ENCODE peak calls at places on chromosome 7, in nine cellular contexts. M is stomach; E is GM23248; H is upper lobe of right lung; A is left ventricle myocardium inferior; W is right cardiac atrium; U is thyroid gland; G is fibroblast of lung; V is CD4-positive, alpha-beta T cell. N is an unnamed sample. For H3K9me3, the result is how much of the 10 kb centered on the place peaks cover.

GRCh38 chr7:25075459-25075858 is 49.6 kb downstream of the CYCS start:
- DNase-seq in M (no peak), E (no peak), H (no peak), A (no peak), W (no peak), U (no peak), G (no peak), V (no peak), N (no peak)

GRCh38 chr7:134527979-134528371 is 608 bp downstream of the AKR1B10 start:
- DNase-seq in M (no peak), E (peak), H (no peak), A (no peak), W (no peak), U (peak), G (peak), V (no peak), N (peak)

GRCh38 chr7:102395958-102396709 is at the start of gene PRKRIP1:
- DNase-seq in M (peak), E (peak), H (peak), A (peak), W (peak), U (peak), G (peak), V (peak), N (peak)

GRCh38 chr7:157760004-157760730 is 423.4 kb downstream of the DNAJB6 start:
- DNase-seq in M (no peak), E (no peak), H (no peak), A (no peak), W (no peak), U (no peak), G (no peak), V (no peak), N (no peak)

GRCh38 chr7:107592361-107593024 is 12.4 kb downstream of the BCAP29 start:
- DNase-seq in M (no peak), E (peak), H (no peak), A (no peak), W (no peak), U (no peak), G (peak), V (no peak), N (no peak)

GRCh38 chr7:81457858-81458522 is 311.9 kb downstream of the HGF start:
- DNase-seq in M (no peak), E (peak), H (no peak), A (no peak), W (no peak), U (no peak), G (peak), V (no peak), N (no peak)

GRCh38 chr7:141617280-141617679 is 66.1 kb downstream of the AGK start:
- DNase-seq in M (no peak), E (no peak), H (no peak), A (no peak), W (no peak), U (no peak), G (no peak), V (no peak), N (no peak)

GRCh38 chr7:2926120-2926897 is 82.2 kb upstream of the GNA12 start:
- DNase-seq in M (no peak), E (no peak), H (peak), A (peak), W (no peak), U (no peak), G (no peak), V (no peak), N (no peak)

GRCh38 chr7:240887-241421 is 48.6 kb downstream of the FAM20C start:
- DNase-seq in M (no peak), E (no peak), H (no peak), A (no peak), W (no peak), U (no peak), G (peak), V (no peak), N (no peak)

GRCh38 chr7:45574521-45575500 is 643 bp downstream of the ADCY1 start:
- DNase-seq in M (peak), E (peak), H (no peak), A (peak), W (peak), U (peak), G (peak), V (no peak), N (no peak)

GRCh38 chr7:140888087-140888486 is 36.6 kb downstream of the BRAF start:
- DNase-seq in M (no peak), E (no peak), H (no peak), A (no peak), W (no peak), U (no peak), G (no peak), V (no peak), N (no peak)

GRCh38 chr7:31603076-31603475 is 83.9 kb upstream of the PPP1R17 start:
- DNase-seq in M (no peak), E (peak), H (no peak), A (no peak), W (no peak), U (no peak), G (peak), V (no peak), N (no peak)

GRCh38 chr7:155850730-155851678 is 38.7 kb upstream of the SHH start:
- DNase-seq in M (peak), E (no peak), H (peak), A (no peak), W (no peak), U (peak), G (no peak), V (no peak), N (no peak)

GRCh38 chr7:24283559-24283899 is 461 bp upstream of the NPY start:
- DNase-seq in M (no peak), E (no peak), H (no peak), A (no peak), W (no peak), U (peak), G (peak), V (no peak), N (no peak)

GRCh38 chr7:91446819-91447218 is 182.6 kb downstream of the FZD1 start:
- DNase-seq in M (no peak), E (no peak), H (no peak), A (no peak), W (no peak), U (no peak), G (no peak), V (no peak), N (no peak)

GRCh38 chr7:22896917-22897316 is 74.3 kb upstream of the TOMM7 start:
- DNase-seq in M (no peak), E (no peak), H (no peak), A (no peak), W (no peak), U (no peak), G (no peak), V (no peak), N (no peak)

GRCh38 chr7:43332193-43332796 is 219.8 kb downstream of the HECW1 start:
- DNase-seq in M (no peak), E (no peak), H (no peak), A (no peak), W (no peak), U (no peak), G (no peak), V (no peak), N (no peak)

GRCh38 chr7:1125603-1125969 is 34.4 kb downstream of the ZFAND2A start:
- DNase-seq in M (no peak), E (no peak), H (peak), A (no peak), W (no peak), U (no peak), G (no peak), V (no peak), N (no peak)

GRCh38 chr7:131106681-131107342 is 220.9 kb upstream of the MKLN1 start:
- DNase-seq in M (peak), E (peak), H (peak), A (peak), W (peak), U (peak), G (peak), V (peak), N (peak)

GRCh38 chr7:98286701-98287485 is 5.4 kb downstream of the BRI3 start:
- DNase-seq in M (peak), E (peak), H (peak), A (no peak), W (peak), U (peak), G (no peak), V (no peak), N (no peak)

GRCh38 chr7:99393363-99394187 is 14.8 kb downstream of the PDAP1 start:
- DNase-seq in M (peak), E (peak), H (no peak), A (peak), W (peak), U (peak), G (no peak), V (no peak), N (peak)

GRCh38 chr7:110296321-110296720 is 794.6 kb upstream of the LRRN3 start:
- DNase-seq in M (no peak), E (no peak), H (no peak), A (no peak), W (no peak), U (no peak), G (no peak), V (no peak), N (no peak)

GRCh38 chr7:116809636-116810266 is 52.6 kb upstream of the CAPZA2 start:
- DNase-seq in M (no peak), E (peak), H (no peak), A (no peak), W (no peak), U (no peak), G (peak), V (no peak), N (no peak)

GRCh38 chr7:7816084-7816483 is 97.7 kb upstream of the RPA3 start:
- DNase-seq in M (no peak), E (no peak), H (no peak), A (no peak), W (no peak), U (no peak), G (no peak), V (no peak), N (no peak)

GRCh38 chr7:134991469-134992339 is 5.4 kb downstream of the AGBL3 start:
- DNase-seq in M (no peak), E (no peak), H (no peak), A (no peak), W (no peak), U (no peak), G (peak), V (no peak), N (no peak)

GRCh38 chr7:66413379-66414114 is 208.4 kb downstream of the TPST1 start:
- DNase-seq in M (peak), E (peak), H (peak), A (peak), W (peak), U (peak), G (peak), V (peak), N (peak)

GRCh38 chr7:22663319-22663718 is 63.7 kb upstream of the IL6 start:
- DNase-seq in M (no peak), E (peak), H (no peak), A (no peak), W (no peak), U (no peak), G (peak), V (no peak), N (no peak)

GRCh38 chr7:114820993-114821945 is 100.6 kb upstream of the MDFIC start:
- DNase-seq in M (no peak), E (peak), H (no peak), A (no peak), W (no peak), U (peak), G (peak), V (no peak), N (no peak)

GRCh38 chr7:138618933-138619332 is 82.2 kb downstream of the SVOPL start:
- DNase-seq in M (no peak), E (no peak), H (no peak), A (no peak), W (no peak), U (no peak), G (no peak), V (no peak), N (no peak)
- H3K9me3 ChIP-seq in M (under half), E (under half), H (under half), A (under half), W (under half), U (under half), G (under half), V (under half), N (under half)

GRCh38 chr7:55532150-55532917 is 40.0 kb downstream of the VOPP1 start:
- DNase-seq in M (no peak), E (no peak), H (no peak), A (no peak), W (no peak), U (no peak), G (no peak), V (no peak), N (no peak)

GRCh38 chr7:55534916-55535636 is 37.2 kb downstream of the VOPP1 start:
- DNase-seq in M (no peak), E (no peak), H (no peak), A (no peak), W (no peak), U (no peak), G (no peak), V (no peak), N (no peak)

GRCh38 chr7:55533050-55533728 is 39.1 kb downstream of the VOPP1 start:
- DNase-seq in M (no peak), E (peak), H (no peak), A (no peak), W (no peak), U (no peak), G (peak), V (peak), N (no peak)

GRCh38 chr7:55534262-55534915 is 37.9 kb downstream of the VOPP1 start:
- DNase-seq in M (no peak), E (peak), H (peak), A (no peak), W (peak), U (no peak), G (peak), V (peak), N (peak)

GRCh38 chr7:55533729-55534080 is 38.6 kb downstream of the VOPP1 start:
- DNase-seq in M (no peak), E (no peak), H (no peak), A (no peak), W (no peak), U (no peak), G (no peak), V (no peak), N (no peak)
- H3K9me3 ChIP-seq in M (under half), E (under half), H (under half), A (under half), W (under half), U (under half), G (under half), V (under half), N (under half)

DNA sequence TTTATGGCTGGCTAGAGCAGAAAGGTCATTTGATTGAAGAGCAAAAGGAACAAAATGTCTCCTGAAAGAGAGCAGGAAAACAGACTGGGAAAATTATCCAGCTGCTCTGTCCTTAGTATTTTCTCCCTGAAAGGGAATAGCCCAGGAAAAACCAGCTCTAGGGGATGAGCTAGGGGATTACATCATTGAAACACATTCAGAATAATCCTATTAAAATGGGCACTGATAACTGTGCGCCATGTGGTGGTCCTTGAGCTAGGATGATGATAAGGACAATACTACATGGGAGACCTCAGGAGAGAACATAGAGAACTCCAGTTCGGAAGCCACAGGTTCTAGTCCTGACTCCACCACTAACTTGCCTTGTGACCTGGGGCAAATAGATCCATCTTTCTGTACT is 873.8 kb downstream of the TYW1 start:
- DNase-seq in M (no peak), E (no peak), H (no peak), A (no peak), W (no peak), U (no peak), G (no peak), V (no peak), N (no peak)
- H3K9me3 ChIP-seq in M (under half), E (under half), H (under half), A (under half), W (under half), U (under half), G (under half), V (under half), N (under half)

GRCh38 chr7:64999165-65000004 is 7.1 kb downstream of the ERV3-1 start:
- DNase-seq in M (peak), E (no peak), H (no peak), A (no peak), W (no peak), U (peak), G (peak), V (no peak), N (no peak)

GRCh38 chr7:64996305-64996704 is 5.5 kb upstream of the ZNF117 start:
- DNase-seq in M (no peak), E (no peak), H (no peak), A (no peak), W (no peak), U (no peak), G (no peak), V (no peak), N (no peak)

GRCh38 chr7:64997927-64998391 is 7.1 kb upstream of the ZNF117 start:
- DNase-seq in M (peak), E (peak), H (no peak), A (no peak), W (no peak), U (peak), G (peak), V (no peak), N (no peak)

GRCh38 chr7:64997164-64997908 is 6.5 kb upstream of the ZNF117 start:
- DNase-seq in M (no peak), E (no peak), H (no peak), A (no peak), W (no peak), U (no peak), G (no peak), V (no peak), N (no peak)

DNA sequence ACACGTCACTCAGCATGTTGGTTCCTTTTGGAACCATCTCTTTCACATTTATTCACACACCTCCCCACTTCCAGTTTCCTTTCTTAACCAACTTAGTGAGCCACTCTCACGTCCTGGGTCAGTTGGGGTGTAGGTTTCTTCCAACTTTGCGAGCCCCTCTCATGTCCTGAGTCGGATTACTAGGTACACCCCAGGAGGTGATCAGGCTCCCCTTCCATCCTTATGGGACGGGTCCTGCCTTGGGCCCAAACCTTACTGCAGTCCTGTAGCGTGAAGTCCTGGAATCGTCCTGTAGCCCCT is 7.7 kb downstream of the ERV3-1 start:
- DNase-seq in M (no peak), E (no peak), H (no peak), A (no peak), W (no peak), U (no peak), G (no peak), V (no peak), N (no peak)
- H3K9me3 ChIP-seq in M (under half), E (under half), H (under half), A (half or more), W (under half), U (under half), G (under half), V (half or more), N (under half)

N was measured in tibial artery.